ENCODE peak calls at places on chromosomes 12 and 14, in six cellular contexts. D is suprapubic skin; H is tibial nerve; Y is CD8-positive, alpha-beta memory T cell; N is transverse colon; O is left ventricle myocardium inferior. B is an unnamed sample.
A peak's percentile ranks its signal among the peaks of the same experiment; 100 is the strongest.

GRCh38 chr12:100799770-100800169 is 5.2 kb downstream of the ANO4 start:
- DNase-seq in D (no peak), Y (no peak), N (no peak), H (no peak), O (no peak), B (no peak)

GRCh38 chr14:106346534-106347290 is 820.3 kb downstream of the TMEM121 start:
- DNase-seq in H (no peak), D (no peak), N (no peak), O (no peak), Y (no peak), B (no peak)

GRCh38 chr14:20836668-20837338 is 34.2 kb upstream of the RNASE1 start:
- DNase-seq in N (no peak), H (peak; percentile 28), O (no peak), Y (no peak), D (no peak), B (peak; percentile 28)

GRCh38 chr14:73759183-73759713 is 45.1 kb upstream of the PNMA1 start:
- DNase-seq in H (no peak), O (peak; percentile 87), D (peak; percentile 91), Y (peak; percentile 56), N (peak; percentile 74), B (peak; percentile 32)

GRCh38 chr12:106096376-106096775 is 42.4 kb downstream of the NUAK1 start:
- DNase-seq in Y (no peak), D (no peak), H (peak; percentile 82), N (no peak), O (no peak), B (no peak)

GRCh38 chr14:21476526-21476924 is 234 bp downstream of the RAB2B start:
- DNase-seq in D (peak; percentile 92), N (peak; percentile 94), Y (no peak), O (peak; percentile 88), H (no peak), B (no peak)

GRCh38 chr14:67514650-67515385 is 18.3 kb upstream of the PLEKHH1 start:
- DNase-seq in O (peak; percentile 36), Y (peak; percentile 55), N (peak; percentile 62), H (peak; percentile 16), D (no peak), B (no peak)

GRCh38 chr12:16218934-16219718 is 58.4 kb downstream of the SLC15A5 start:
- DNase-seq in O (no peak), N (no peak), D (no peak), Y (no peak), H (no peak), B (no peak)

GRCh38 chr12:16241346-16241745 is 36.1 kb downstream of the SLC15A5 start:
- DNase-seq in O (no peak), D (no peak), H (no peak), N (no peak), Y (no peak), B (no peak)

GRCh38 chr14:95291859-95292542 is 27.7 kb downstream of the CLMN start:
- DNase-seq in N (peak; percentile 68), O (peak; percentile 82), Y (no peak), D (peak; percentile 82), H (peak; percentile 65), B (no peak)

GRCh38 chr14:77098470-77099353 is 654 bp downstream of the CIPC start:
- DNase-seq in D (peak; percentile 87), H (peak; percentile 41), Y (no peak), N (peak; percentile 59), O (peak; percentile 77), B (peak; percentile 35)

GRCh38 chr14:51157012-51157411 is 62.1 kb upstream of the TRIM9 start:
- DNase-seq in H (no peak), D (no peak), N (no peak), Y (no peak), O (no peak), B (no peak)

GRCh38 chr12:26848156-26848825 is 15.3 kb upstream of the ITPR2 start:
- DNase-seq in N (no peak), D (no peak), H (no peak), O (no peak), Y (no peak), B (no peak)

GRCh38 chr12:56763753-56764657 is 881 bp downstream of the HSD17B6 start:
- DNase-seq in D (no peak), Y (no peak), N (no peak), H (no peak), O (no peak), B (no peak)

GRCh38 chr12:8644345-8645248 is 18.0 kb downstream of the MFAP5 start:
- DNase-seq in D (no peak), Y (peak; percentile 50), O (no peak), H (no peak), N (no peak), B (no peak)

GRCh38 chr14:31998220-31998559 is 78.9 kb upstream of the ARHGAP5 start:
- DNase-seq in D (no peak), Y (no peak), H (no peak), O (no peak), N (no peak), B (no peak)

GRCh38 chr14:28681681-28682080 is 84.9 kb upstream of the FOXG1 start:
- DNase-seq in Y (no peak), H (no peak), D (no peak), O (no peak), N (no peak), B (no peak)

GRCh38 chr12:65734226-65734625 is 90.1 kb upstream of the HMGA2 start:
- DNase-seq in N (no peak), D (no peak), O (no peak), H (no peak), Y (no peak), B (no peak)

GRCh38 chr14:80213602-80214001 is 2.3 kb upstream of the DIO2 start:
- DNase-seq in Y (no peak), H (peak; percentile 51), D (no peak), N (peak; percentile 8), O (no peak), B (peak; percentile 21)

GRCh38 chr12:1474567-1475153 is 119.7 kb downstream of the FBXL14 start:
- DNase-seq in H (no peak), N (no peak), Y (no peak), O (no peak), D (no peak), B (peak; percentile 67)

GRCh38 chr12:132153501-132154340 is 9.5 kb downstream of the NOC4L start:
- DNase-seq in N (peak; percentile 65), H (peak; percentile 31), Y (peak; percentile 71), O (peak; percentile 62), D (peak; percentile 76), B (peak; percentile 82)

GRCh38 chr14:74954947-74955228 is 509 bp downstream of the PGF start:
- DNase-seq in D (no peak), N (no peak), H (no peak), O (no peak), Y (no peak), B (no peak)

GRCh38 chr12:18861287-18861858 is 123.5 kb downstream of the CAPZA3 start:
- DNase-seq in N (no peak), D (no peak), O (no peak), Y (no peak), H (no peak), B (no peak)

GRCh38 chr12:101407054-101407437 is 526 bp downstream of the ARL1 start:
- DNase-seq in O (no peak), D (no peak), N (no peak), H (peak; percentile 5), Y (peak; percentile 6), B (no peak)

DNA sequence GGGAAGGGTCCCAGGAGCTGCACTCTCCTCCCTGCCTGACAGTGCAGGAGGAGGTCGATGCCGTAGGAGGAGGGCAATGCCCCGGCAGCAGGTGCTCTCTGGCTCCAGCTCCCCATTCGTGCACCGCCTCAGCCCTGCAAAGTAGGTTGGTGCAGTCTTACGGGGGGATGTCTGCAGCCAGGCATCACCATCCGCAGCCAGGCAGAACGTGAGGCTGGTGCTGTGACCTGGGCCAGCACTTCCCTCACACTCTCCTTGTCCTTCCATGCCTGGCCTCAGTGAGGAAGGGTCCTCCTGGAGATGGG is 185.0 kb upstream of the C14orf180 start:
- DNase-seq in O (peak; percentile 10), H (no peak), N (no peak), D (peak; percentile 71), Y (no peak), B (no peak)
- H3K9me3 ChIP-seq in O (peaks cover 24% of the 10 kb centered on the region), H (peaks cover 38% of the 10 kb centered on the region), N (peaks cover 9% of the 10 kb centered on the region), D (peaks cover 13% of the 10 kb centered on the region), Y (peaks cover 6% of the 10 kb centered on the region), B (no peaks in the 10 kb centered on the region)

GRCh38 chr12:110038741-110039084 is 9.6 kb downstream of the C12orf76 start:
- DNase-seq in Y (no peak), H (no peak), O (no peak), D (no peak), N (no peak), B (peak; percentile 15)
- H3K4me1 ChIP-seq in Y (peaks cover 21% of the 10 kb centered on the region), H (no peaks in the 10 kb centered on the region), O (peaks cover 50% of the 10 kb centered on the region), D (peaks cover 20% of the 10 kb centered on the region), N (peaks cover 17% of the 10 kb centered on the region), B (peaks cover 21% of the 10 kb centered on the region)

DNA sequence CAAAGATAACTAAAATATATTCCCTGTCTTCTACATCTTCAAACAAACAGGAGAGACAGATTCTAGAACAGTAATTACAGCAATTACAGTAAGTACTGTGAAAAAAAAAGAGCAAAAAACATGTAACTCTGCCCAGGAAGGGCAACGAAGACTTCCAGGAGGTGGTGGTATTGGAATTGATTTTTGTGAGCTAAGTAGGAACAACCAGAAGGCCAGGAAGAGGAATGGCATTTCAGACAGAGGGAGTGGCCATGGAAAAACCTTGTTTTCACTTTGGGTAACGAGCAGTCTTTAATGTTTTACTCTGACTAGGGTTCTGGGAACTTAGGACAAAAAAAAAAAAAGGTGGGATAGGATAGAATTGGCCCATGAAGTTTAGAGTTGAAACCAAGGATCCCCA is 196.3 kb upstream of the PLEKHG7 start:
- DNase-seq in Y (no peak), D (no peak), N (no peak), O (no peak), H (no peak), B (no peak)
- H3K4me3 ChIP-seq in Y (no peak overlapping the region), D (no peak overlapping the region), N (no peak overlapping the region), O (no peak overlapping the region), H (no peak overlapping the region), B (no peak overlapping the region)

GRCh38 chr12:124472690-124473279 is 94.6 kb downstream of the NCOR2 start:
- DNase-seq in N (no peak), H (no peak), D (no peak), O (no peak), Y (no peak), B (no peak)

GRCh38 chr12:124471828-124472227 is 95.6 kb downstream of the NCOR2 start:
- DNase-seq in D (no peak), N (no peak), Y (no peak), H (no peak), O (no peak), B (no peak)

GRCh38 chr12:124469193-124469888 is 98.1 kb downstream of the NCOR2 start:
- DNase-seq in Y (peak; percentile 39), D (no peak), O (no peak), H (no peak), N (no peak), B (no peak)

GRCh38 chr12:124470806-124471205 is 96.6 kb downstream of the NCOR2 start:
- DNase-seq in D (no peak), N (no peak), O (no peak), Y (no peak), H (no peak), B (no peak)

GRCh38 chr12:124470139-124470538 is 97.3 kb downstream of the NCOR2 start:
- DNase-seq in Y (no peak), O (no peak), D (no peak), H (no peak), N (no peak), B (no peak)
- H3K9me3 ChIP-seq in Y (peaks cover 13% of the 10 kb centered on the region), O (peaks cover 15% of the 10 kb centered on the region), D (peaks cover 5% of the 10 kb centered on the region), H (peaks cover 16% of the 10 kb centered on the region), N (no peaks in the 10 kb centered on the region), B (peaks cover 3% of the 10 kb centered on the region)

B was measured in HAP-1.